ENCODE peak calls at places on chromosomes 4 and X, in nine cellular contexts. C is HCT116, T is psoas muscle, F is body of pancreas, B is suprapubic skin, V is HepG2, G is NB4, H is esophagus muscularis mucosa, W is heart left ventricle. M is an unnamed sample.

GRCh38 chr4:38157592-38157991 is 197.4 kb downstream of the PTTG2 start:
- DNase-seq in C (no peak), T (no peak), F (peak), B (peak), V (no peak), G (no peak), H (no peak), W (peak), M (no peak)

GRCh38 chrX:118251251-118251650 is 94.7 kb upstream of the WDR44 start:
- DNase-seq in C (no peak), T (no peak), F (no peak), B (no peak), V (no peak), G (no peak), H (no peak), W (no peak), M (no peak)

GRCh38 chrX:31603411-31604120 is 531.7 kb upstream of the FTHL17 start:
- DNase-seq in C (no peak), T (no peak), F (no peak), B (no peak), V (no peak), G (no peak), H (no peak), W (no peak), M (no peak)

GRCh38 chr4:183721207-183722081 is 62.4 kb downstream of the TRAPPC11 start:
- DNase-seq in C (no peak), T (peak), F (peak), B (no peak), V (peak), G (peak), H (peak), W (peak), M (no peak)

GRCh38 chrX:44428989-44429627 is 85.6 kb upstream of the EFHC2 start:
- DNase-seq in C (no peak), T (no peak), F (no peak), B (no peak), V (peak), G (peak), H (no peak), W (no peak), M (no peak)

GRCh38 chrX:107676559-107677378 is 48.5 kb downstream of the PRPS1 start:
- DNase-seq in C (peak), T (peak), F (peak), B (peak), V (no peak), G (peak), H (peak), W (peak), M (peak)

GRCh38 chr4:8215641-8216442 is 16.8 kb downstream of the SH3TC1 start:
- DNase-seq in C (no peak), T (no peak), F (no peak), B (no peak), V (no peak), G (no peak), H (no peak), W (no peak), M (no peak)

GRCh38 chr4:21830272-21830671 is 118.3 kb downstream of the KCNIP4 start:
- DNase-seq in C (no peak), T (no peak), F (no peak), B (no peak), V (no peak), G (no peak), H (no peak), W (no peak), M (no peak)

GRCh38 chr4:7815562-7815961 is 124.1 kb downstream of the AFAP1 start:
- DNase-seq in C (no peak), T (no peak), F (no peak), B (no peak), V (no peak), G (peak), H (no peak), W (no peak), M (no peak)

GRCh38 chr4:99352602-99353580 is at the start of gene ADH1C:
- DNase-seq in C (no peak), T (no peak), F (peak), B (no peak), V (no peak), G (no peak), H (no peak), W (no peak), M (peak)

GRCh38 chr4:78513411-78513975 is 38.1 kb upstream of the ANXA3 start:
- DNase-seq in C (no peak), T (no peak), F (no peak), B (no peak), V (peak), G (no peak), H (no peak), W (no peak), M (no peak)

GRCh38 chr4:98446499-98447375 is 185.6 kb downstream of the RAP1GDS1 start:
- DNase-seq in C (no peak), T (no peak), F (no peak), B (no peak), V (no peak), G (peak), H (peak), W (no peak), M (no peak)

GRCh38 chr4:153750197-153750817 is 9.5 kb downstream of the RNF175 start:
- DNase-seq in C (peak), T (no peak), F (peak), B (no peak), V (peak), G (peak), H (no peak), W (peak), M (peak)

GRCh38 chr4:69116645-69117321 is 20.5 kb downstream of the UGT2B7 start:
- DNase-seq in C (no peak), T (no peak), F (no peak), B (no peak), V (no peak), G (no peak), H (no peak), W (no peak), M (no peak)

GRCh38 chr4:17204908-17205307 is 306.5 kb upstream of the LDB2 start:
- DNase-seq in C (no peak), T (no peak), F (no peak), B (no peak), V (no peak), G (no peak), H (no peak), W (no peak), M (peak)

GRCh38 chr4:67131224-67131623 is 414.1 kb downstream of the CENPC start:
- DNase-seq in C (no peak), T (no peak), F (no peak), B (no peak), V (no peak), G (no peak), H (no peak), W (no peak), M (no peak)

GRCh38 chr4:26583538-26583864 is 383 bp upstream of the TBC1D19 start:
- DNase-seq in C (no peak), T (no peak), F (no peak), B (no peak), V (no peak), G (no peak), H (no peak), W (no peak), M (no peak)

DNA sequence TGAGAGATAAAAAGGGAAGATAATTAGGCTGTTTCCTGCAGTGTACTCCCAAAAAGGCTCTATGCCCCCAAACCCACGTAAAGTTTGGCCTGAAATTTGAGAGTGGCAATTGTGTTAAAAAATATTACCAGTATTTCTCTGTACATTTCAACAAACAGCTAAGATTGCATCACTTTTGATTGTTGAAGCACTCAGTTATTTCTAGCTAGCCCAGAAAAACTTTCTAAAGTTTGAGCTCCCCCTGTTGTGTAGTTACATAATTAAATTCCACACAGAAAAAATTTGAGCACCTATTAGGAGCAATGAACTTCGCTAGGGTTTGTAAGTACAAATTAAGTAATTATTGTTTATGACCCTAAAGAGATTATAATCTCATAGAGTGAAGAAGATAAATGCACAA is 109.4 kb downstream of the DLG3 start:
- DNase-seq in C (no peak), T (no peak), F (no peak), B (no peak), V (peak), G (peak), H (no peak), W (no peak), M (no peak)
- H3K4me3 ChIP-seq in C (no peak), T (no peak), F (no peak), B (no peak), V (no peak), G (no peak), H (no peak), W (no peak), M (no peak)

GRCh38 chr4:149690726-149691125 is 124.9 kb downstream of the IQCM start:
- DNase-seq in C (no peak), T (no peak), F (no peak), B (no peak), V (no peak), G (no peak), H (no peak), W (no peak), M (no peak)
- TF ChIP-seq CTCF in C (peak), T (no peak), F (no peak), B (no peak), V (no peak), G (peak), H (no peak), W (no peak), M (no peak)

GRCh38 chr4:30716671-30717207 is 3.4 kb upstream of the PCDH7 start:
- DNase-seq in C (no peak), T (no peak), F (no peak), B (no peak), V (no peak), G (no peak), H (no peak), W (no peak), M (no peak)
- H3K4me3 ChIP-seq in C (peak), T (peak), F (peak), B (peak), V (no peak), G (peak), H (peak), W (peak), M (no peak)

DNA sequence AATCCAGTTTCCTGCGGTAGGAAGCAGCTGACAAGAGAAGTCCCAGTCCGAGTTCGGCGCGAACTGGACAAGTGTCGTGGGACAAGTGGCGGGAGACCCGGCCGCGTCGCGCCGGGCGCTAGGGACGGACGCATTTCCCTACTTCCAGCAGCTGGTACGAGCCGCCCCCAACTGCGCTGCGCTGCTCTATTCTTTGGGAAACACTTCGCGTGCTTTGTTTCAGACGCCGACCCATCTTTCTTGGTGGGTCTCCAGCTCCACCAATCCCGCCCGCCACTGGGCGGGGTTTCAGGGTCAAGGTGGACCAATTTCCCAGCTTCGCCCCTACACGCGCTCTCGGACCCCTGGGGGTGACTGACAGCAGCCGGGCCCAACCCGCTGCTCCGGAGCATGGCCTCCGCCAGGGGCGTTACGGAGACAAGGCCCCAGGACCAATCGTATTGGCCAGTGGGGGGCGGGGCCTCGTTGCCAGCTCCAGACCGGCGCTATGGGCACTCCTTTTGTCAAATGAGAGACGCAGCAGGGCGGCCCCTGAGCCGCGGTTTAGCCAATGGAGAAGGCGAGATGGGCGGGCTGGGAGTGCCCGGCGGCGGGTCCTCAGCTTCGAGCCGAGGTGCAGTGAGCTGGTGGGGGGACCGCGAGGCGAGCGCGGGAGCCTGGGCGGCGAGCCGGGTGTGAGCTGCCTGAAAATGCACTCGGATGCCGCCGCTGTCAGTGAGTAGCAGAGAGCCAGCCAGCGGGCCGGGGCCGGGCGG is at the start of gene DCUN1D4:
- DNase-seq in C (peak), T (peak), F (peak), B (peak), V (peak), G (peak), H (peak), W (peak), M (peak)
- TF ChIP-seq CTCF in C (no peak), T (peak), F (peak), B (peak), V (peak), G (no peak), H (peak), W (peak), M (peak)

GRCh38 chr4:30808266-30808665 is 88.1 kb downstream of the PCDH7 start:
- DNase-seq in C (no peak), T (no peak), F (no peak), B (no peak), V (no peak), G (no peak), H (no peak), W (no peak), M (no peak)

GRCh38 chr4:30801876-30802275 is 81.7 kb downstream of the PCDH7 start:
- DNase-seq in C (no peak), T (no peak), F (no peak), B (no peak), V (no peak), G (no peak), H (no peak), W (no peak), M (no peak)

DNA sequence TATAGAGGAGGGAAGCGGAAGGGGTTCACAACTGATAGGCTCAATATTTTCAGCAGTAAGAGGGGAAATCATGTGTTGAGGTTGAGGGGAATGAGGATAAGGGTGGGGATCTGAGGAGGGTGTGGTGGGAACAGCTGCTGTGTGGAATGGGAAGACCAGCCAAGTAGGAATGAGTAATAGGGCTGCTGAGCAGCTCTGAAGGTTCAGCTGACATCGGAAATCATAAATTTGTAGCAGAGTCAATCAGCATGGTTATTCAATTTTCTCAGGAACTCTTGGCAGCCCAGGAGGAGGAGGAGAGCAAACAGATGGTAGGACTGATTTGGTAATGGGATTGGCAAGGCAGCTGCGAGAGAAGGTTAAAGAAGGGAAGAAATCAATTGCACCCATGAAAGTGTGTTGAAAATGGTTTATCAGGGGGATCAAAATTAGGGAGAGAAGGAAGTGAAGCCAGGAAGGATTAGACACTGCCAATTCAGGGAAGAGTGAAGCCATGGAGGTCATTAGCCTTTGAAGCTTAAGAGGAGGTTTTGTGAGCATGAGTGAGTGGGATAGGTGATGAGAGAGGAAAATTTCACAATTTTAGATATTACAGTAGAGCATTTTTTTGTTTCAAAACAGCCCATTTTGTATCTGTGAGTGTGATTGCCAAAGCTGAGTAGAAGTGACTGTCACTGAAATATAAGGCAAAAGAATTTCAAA is 82.6 kb downstream of the PCDH7 start:
- DNase-seq in C (peak), T (no peak), F (no peak), B (no peak), V (no peak), G (no peak), H (no peak), W (no peak), M (no peak)
- H3K4me3 ChIP-seq in C (peak), T (no peak), F (no peak), B (no peak), V (no peak), G (no peak), H (no peak), W (no peak), M (no peak)

GRCh38 chr4:175657571-175657970 is 154.5 kb downstream of the GPM6A start:
- DNase-seq in C (no peak), T (no peak), F (no peak), B (no peak), V (no peak), G (no peak), H (no peak), W (no peak), M (no peak)
- TF ChIP-seq CTCF in C (no peak), T (no peak), F (no peak), B (no peak), V (no peak), G (no peak), H (no peak), W (no peak), M (peak)

M was measured in LNCaP clone FGC.